ENCODE peak calls at places on chromosomes 2 and 18, in five cellular contexts. Q is adrenal gland; I is activated CD4-positive, alpha-beta T cell treated with anti-CD3 and anti-CD28 coated beads, Interleukin-2, amount 50 U/mL, for 4 hours; C is CD4-positive, alpha-beta memory T cell; P is kidney glomerular epithelial cell. M is an unnamed sample.

GRCh38 chr2:113720167-113720566 is 36.3 kb downstream of the SLC35F5 start:
- DNase-seq in Q (no peak), I (no peak), C (no peak), P (peak; percentile 29), M (no peak)

GRCh38 chr2:105397025-105397722 is 1.7 kb downstream of the FHL2 start:
- DNase-seq in Q (no peak), I (no peak), C (no peak), P (peak; percentile 80), M (no peak)

GRCh38 chr2:189412330-189412953 is 28.8 kb upstream of the WDR75 start:
- DNase-seq in Q (peak; percentile 23), I (peak; percentile 39), C (peak; percentile 45), P (peak; percentile 47), M (no peak)

GRCh38 chr2:241821460-241822263 is 12.7 kb downstream of the NEU4 start:
- DNase-seq in Q (no peak), I (no peak), C (no peak), P (no peak), M (no peak)

GRCh38 chr18:23591011-23591410 is 4.7 kb upstream of the NPC1 start:
- DNase-seq in Q (no peak), I (no peak), C (no peak), P (no peak), M (no peak)

GRCh38 chr2:112161431-112162145 is 23.4 kb downstream of the FBLN7 start:
- DNase-seq in Q (no peak), I (no peak), C (no peak), P (no peak), M (no peak)

GRCh38 chr2:202098336-202098735 is 25.3 kb downstream of the KIAA2012 start:
- DNase-seq in Q (no peak), I (no peak), C (no peak), P (no peak), M (no peak)

GRCh38 chr2:24613154-24613814 is 122.2 kb downstream of the NCOA1 start:
- DNase-seq in Q (no peak), I (no peak), C (peak; percentile 7), P (no peak), M (peak; percentile 0)

GRCh38 chr2:219433666-219434467 is 776 bp upstream of the SPEG start:
- DNase-seq in Q (no peak), I (peak; percentile 7), C (no peak), P (no peak), M (no peak)

GRCh38 chr18:35019929-35020328 is 21.3 kb upstream of the MAPRE2 start:
- DNase-seq in Q (no peak), I (no peak), C (no peak), P (no peak), M (no peak)

GRCh38 chr2:12083081-12083569 is 336.7 kb downstream of the LPIN1 start:
- DNase-seq in Q (no peak), I (no peak), C (no peak), P (no peak), M (no peak)

GRCh38 chr2:75640621-75641121 is 5.9 kb upstream of the MRPL19 start:
- DNase-seq in Q (peak; percentile 71), I (peak; percentile 48), C (peak; percentile 15), P (peak; percentile 35), M (no peak)

GRCh38 chr2:133342960-133343359 is 225.3 kb downstream of the NCKAP5 start:
- DNase-seq in Q (no peak), I (no peak), C (no peak), P (no peak), M (no peak)

GRCh38 chr2:50444286-50444685 is 587.6 kb downstream of the NRXN1 start:
- DNase-seq in Q (no peak), I (no peak), C (no peak), P (no peak), M (no peak)

GRCh38 chr2:206562375-206562774 is 79.9 kb upstream of the FAM237A start:
- DNase-seq in Q (no peak), I (no peak), C (no peak), P (no peak), M (no peak)

GRCh38 chr2:43136862-43137261 is 89.5 kb downstream of the ZFP36L2 start:
- DNase-seq in Q (no peak), I (peak; percentile 67), C (peak; percentile 90), P (no peak), M (peak; percentile 84)

GRCh38 chr2:78992807-78993517 is 32.5 kb upstream of the REG3G start:
- DNase-seq in Q (no peak), I (no peak), C (no peak), P (no peak), M (no peak)

GRCh38 chr2:154455871-154456270 is 242.6 kb upstream of the KCNJ3 start:
- DNase-seq in Q (no peak), I (no peak), C (no peak), P (no peak), M (no peak)

GRCh38 chr18:54558609-54559585 is 32.1 kb upstream of the DYNAP start:
- DNase-seq in Q (no peak), I (no peak), C (no peak), P (peak; percentile 32), M (no peak)

GRCh38 chr2:160783481-160783880 is 289.9 kb upstream of the RBMS1 start:
- DNase-seq in Q (no peak), I (no peak), C (no peak), P (no peak), M (no peak)

GRCh38 chr2:56008661-56009411 is 85.3 kb upstream of the EFEMP1 start:
- DNase-seq in Q (peak; percentile 28), I (no peak), C (no peak), P (peak; percentile 77), M (no peak)

GRCh38 chr2:241768850-241769249 is 7.8 kb upstream of the GAL3ST2 start:
- DNase-seq in Q (no peak), I (no peak), C (no peak), P (no peak), M (no peak)

GRCh38 chr2:98346259-98347236 is at the start of gene CNGA3:
- DNase-seq in Q (no peak), I (no peak), C (peak; percentile 9), P (no peak), M (no peak)

GRCh38 chr2:118223487-118224136 is 135.3 kb downstream of the INSIG2 start:
- DNase-seq in Q (no peak), I (no peak), C (peak; percentile 19), P (no peak), M (no peak)

GRCh38 chr2:28250006-28250405 is 142.7 kb upstream of the FOSL2 start:
- DNase-seq in Q (no peak), I (no peak), C (no peak), P (no peak), M (no peak)

GRCh38 chr2:27379840-27380625 is 501 bp downstream of the ZNF513 start:
- DNase-seq in Q (peak; percentile 84), I (peak; percentile 29), C (peak; percentile 23), P (no peak), M (peak; percentile 55)

GRCh38 chr2:137964859-137965459 is 686 bp downstream of the HNMT start:
- DNase-seq in Q (no peak), I (no peak), C (no peak), P (no peak), M (no peak)

GRCh38 chr2:10473121-10473756 is 25.1 kb upstream of the ODC1 start:
- DNase-seq in Q (no peak), I (no peak), C (no peak), P (no peak), M (no peak)

GRCh38 chr18:6207119-6207518 is 207.6 kb downstream of the L3MBTL4 start:
- DNase-seq in Q (no peak), I (no peak), C (no peak), P (no peak), M (no peak)

GRCh38 chr2:235945608-235946140 is 222.5 kb downstream of the GBX2 start:
- DNase-seq in Q (no peak), I (no peak), C (no peak), P (no peak), M (no peak)

GRCh38 chr18:3453540-3454364 is 3.8 kb downstream of the TGIF1 start:
- DNase-seq in Q (peak; percentile 58), I (no peak), C (peak; percentile 36), P (peak; percentile 83), M (no peak)

GRCh38 chr2:31384351-31384750 is 30.2 kb downstream of the XDH start:
- DNase-seq in Q (no peak), I (no peak), C (no peak), P (peak; percentile 13), M (no peak)

GRCh38 chr2:28796620-28797019 is 14.0 kb upstream of the SPDYA start:
- DNase-seq in Q (no peak), I (no peak), C (no peak), P (no peak), M (no peak)

GRCh38 chr2:166031054-166031453 is 77.5 kb upstream of the TTC21B start:
- DNase-seq in Q (no peak), I (no peak), C (no peak), P (peak; percentile 78), M (no peak)

GRCh38 chr2:145961846-145962245 is 1441.9 kb upstream of the ZEB2 start:
- DNase-seq in Q (no peak), I (no peak), C (no peak), P (no peak), M (no peak)

GRCh38 chr2:9824956-9825720 is 18.1 kb upstream of the TAF1B start:
- DNase-seq in Q (no peak), I (no peak), C (no peak), P (no peak), M (no peak)

GRCh38 chr18:9506046-9506792 is 30.9 kb downstream of the RALBP1 start:
- DNase-seq in Q (peak; percentile 22), I (no peak), C (no peak), P (peak; percentile 39), M (no peak)